ENCODE peak calls at places on chromosomes 4 and X, in six cellular contexts. O is AG09319, K is PC-3, G is brain microvascular endothelial cell, W is fibroblast of mammary gland, I is MM.1S. T is an unnamed sample.

GRCh38 chr4:10593130-10593529 is 91.4 kb downstream of the CLNK start:
- DNase-seq in G (no peak), O (no peak), I (no peak), K (peak), W (no peak), T (no peak)

GRCh38 chr4:167238226-167238625 is 3.9 kb upstream of the SPOCK3 start:
- DNase-seq in G (no peak), I (no peak), K (no peak), W (no peak), O (no peak), T (no peak)

GRCh38 chr4:76526585-76526990 is 91.6 kb downstream of the SHROOM3 start:
- DNase-seq in O (no peak), W (no peak), K (peak), I (no peak), G (no peak), T (no peak)

GRCh38 chr4:80221161-80221560 is 23.9 kb downstream of the PRDM8 start:
- DNase-seq in G (no peak), K (peak), I (peak), W (peak), O (no peak), T (no peak)

GRCh38 chrX:16658284-16658683 is 8.3 kb downstream of the S100G start:
- DNase-seq in O (no peak), K (peak), I (no peak), G (peak), W (peak), T (no peak)

GRCh38 chr4:2412534-2412884 is 5.9 kb downstream of the ZFYVE28 start:
- DNase-seq in G (no peak), I (peak), W (no peak), O (no peak), K (peak), T (no peak)

GRCh38 chrX:46757052-46757451 is 1.9 kb downstream of the SLC9A7 start:
- DNase-seq in I (no peak), W (no peak), G (no peak), O (no peak), K (peak), T (no peak)

GRCh38 chr4:84796388-84796787 is 170.1 kb downstream of the WDFY3 start:
- DNase-seq in G (no peak), O (no peak), W (no peak), K (no peak), I (no peak), T (no peak)

GRCh38 chrX:110418220-110418856 is 59.7 kb downstream of the RTL9 start:
- DNase-seq in W (peak), I (peak), G (peak), O (no peak), K (peak), T (no peak)

GRCh38 chrX:2650037-2650436 is 41.1 kb upstream of the CD99 start:
- DNase-seq in W (no peak), I (no peak), K (no peak), G (no peak), O (no peak), T (no peak)

GRCh38 chr4:182978152-182978827 is 61.1 kb upstream of the DCTD start:
- DNase-seq in K (peak), I (peak), W (no peak), G (peak), O (no peak), T (no peak)

GRCh38 chrX:75181721-75182120 is 25.6 kb upstream of the ABCB7 start:
- DNase-seq in O (no peak), W (peak), G (peak), I (no peak), K (no peak), T (no peak)

GRCh38 chrX:115561605-115562491 is 874 bp downstream of the PLS3 start:
- DNase-seq in I (no peak), W (peak), O (no peak), K (peak), G (no peak), T (no peak)

GRCh38 chrX:78712381-78712780 is 35.1 kb upstream of the LPAR4 start:
- DNase-seq in G (no peak), I (no peak), W (no peak), O (peak), K (no peak), T (no peak)

GRCh38 chr4:112225157-112225556 is 6.4 kb upstream of the AP1AR start:
- DNase-seq in K (no peak), G (no peak), O (no peak), W (no peak), I (no peak), T (no peak)

GRCh38 chr4:188971125-188971524 is 831.9 kb downstream of the TRIML1 start:
- DNase-seq in I (peak), O (no peak), G (peak), W (peak), K (peak), T (no peak)

GRCh38 chr4:38493068-38493467 is 170.9 kb upstream of the KLF3 start:
- DNase-seq in O (no peak), I (no peak), K (no peak), W (no peak), G (no peak), T (no peak)

GRCh38 chrX:154750301-154751120 is at the start of gene GAB3:
- DNase-seq in W (no peak), O (no peak), I (peak), G (no peak), K (peak), T (no peak)

GRCh38 chrX:72084114-72084513 is 47.6 kb downstream of the RTL5 start:
- DNase-seq in K (no peak), G (no peak), W (no peak), I (no peak), O (no peak), T (no peak)

GRCh38 chrX:67587946-67588624 is 44.3 kb downstream of the AR start:
- DNase-seq in O (no peak), W (peak), G (no peak), I (no peak), K (no peak), T (no peak)

GRCh38 chrX:22165732-22166457 is 106.8 kb upstream of the CBLL2 start:
- DNase-seq in I (no peak), O (no peak), G (peak), K (peak), W (peak), T (no peak)

GRCh38 chr4:80138556-80139538 is 58.5 kb upstream of the PRDM8 start:
- DNase-seq in I (peak), W (peak), K (peak), O (no peak), G (peak), T (no peak)

GRCh38 chrX:141894733-141895132 is 9.0 kb upstream of the MAGEC1 start:
- DNase-seq in K (no peak), I (no peak), W (no peak), O (no peak), G (no peak), T (no peak)

GRCh38 chr4:155757745-155758265 is 1.0 kb upstream of the GUCY1B1 start:
- DNase-seq in G (no peak), K (no peak), I (peak), O (no peak), W (no peak), T (no peak)

GRCh38 chr4:155761916-155762315 is 3.1 kb downstream of the GUCY1B1 start:
- DNase-seq in K (no peak), O (no peak), G (no peak), I (no peak), W (no peak), T (no peak)

GRCh38 chr4:155758500-155759371 is at the start of gene GUCY1B1:
- DNase-seq in I (peak), W (peak), O (peak), G (peak), K (peak), T (peak)

GRCh38 chr4:155761047-155761446 is 2.2 kb downstream of the GUCY1B1 start:
- DNase-seq in G (no peak), W (no peak), K (no peak), I (no peak), O (no peak), T (no peak)

DNA sequence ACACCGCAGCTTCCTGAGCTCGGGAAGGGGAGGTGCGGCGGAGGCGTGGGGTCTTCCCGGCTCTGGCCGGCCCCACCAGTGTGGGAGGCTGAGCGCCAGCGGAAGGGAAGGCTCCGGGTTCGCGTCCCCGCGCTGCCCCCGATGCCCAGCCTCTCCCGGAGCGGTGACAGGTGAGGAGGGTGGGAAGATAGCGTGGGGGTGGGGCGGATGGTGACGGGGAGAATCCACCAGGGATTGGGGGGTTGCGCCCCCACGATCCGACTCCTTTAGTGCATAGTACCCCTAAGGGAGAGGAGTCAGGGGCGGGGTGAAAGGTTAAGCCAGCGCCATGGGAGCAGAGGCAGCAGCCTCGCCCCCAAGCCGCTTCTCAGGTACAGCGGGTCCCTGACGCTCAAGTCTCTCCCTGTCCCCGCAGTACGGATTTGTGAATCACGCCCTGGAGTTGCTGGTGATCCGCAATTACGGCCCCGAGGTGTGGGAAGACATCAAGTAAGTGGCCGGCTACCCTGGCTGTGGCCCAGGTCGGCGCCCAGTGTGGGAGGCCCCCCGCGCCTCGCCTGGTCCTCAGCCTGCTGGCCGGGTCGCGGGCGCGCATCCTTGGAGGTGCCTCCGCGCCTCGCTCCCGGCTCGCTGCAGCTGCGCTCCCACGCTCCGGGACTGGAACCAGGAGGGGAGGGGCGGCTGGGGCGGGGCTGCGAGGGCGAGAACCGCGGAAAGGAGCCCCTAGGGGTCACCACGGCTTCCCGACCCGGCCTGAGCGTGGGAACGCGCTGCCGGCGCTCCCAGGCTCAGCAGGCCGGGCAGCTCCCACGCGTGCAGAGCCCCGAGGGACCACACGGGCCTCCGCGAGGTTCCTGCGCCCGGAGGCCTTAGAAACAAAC is 791 bp downstream of the GUCY1B1 start:
- DNase-seq in W (peak), K (peak), O (no peak), I (peak), G (no peak), T (peak)
- TF ChIP-seq CTCF in W (no peak), K (no peak), O (no peak), I (no peak), G (no peak), T (no peak)

DNA sequence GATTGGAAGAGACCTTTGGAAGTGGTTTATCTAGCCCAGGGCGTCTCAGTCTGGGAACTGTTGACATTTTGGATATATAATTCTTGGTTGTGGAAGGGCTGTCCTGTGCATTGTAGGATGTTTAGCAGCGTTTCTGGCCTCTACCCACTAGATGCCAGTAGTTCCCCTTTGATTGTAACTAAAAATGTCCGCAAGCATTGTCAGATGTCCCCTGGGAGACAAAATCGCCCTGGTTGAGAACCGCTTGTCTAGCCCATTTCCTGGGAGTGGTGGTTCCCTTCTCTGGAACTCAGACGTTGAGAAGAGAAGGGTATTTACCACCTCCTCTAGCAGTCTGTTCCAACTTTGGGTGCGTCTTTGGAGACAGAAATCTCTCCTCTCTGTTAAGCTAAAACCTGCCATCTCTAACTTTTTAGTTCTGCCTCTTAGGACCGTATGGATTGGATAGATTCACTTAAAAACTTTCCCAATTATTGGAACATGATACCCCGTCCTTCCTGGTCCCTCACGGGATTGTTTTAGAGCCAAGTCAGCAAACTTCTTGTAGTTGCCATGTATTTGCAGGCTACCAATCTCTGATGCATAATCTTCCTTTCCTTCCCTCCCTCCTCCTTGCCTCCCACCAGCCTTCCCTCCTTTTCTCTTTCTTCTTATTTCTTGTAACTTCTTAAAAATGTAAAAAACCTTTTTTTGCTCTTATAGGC is 13.9 kb downstream of the TMEM165 start:
- DNase-seq in W (peak), G (peak), I (no peak), O (no peak), K (no peak), T (no peak)
- TF ChIP-seq CTCF in W (peak), G (peak), I (no peak), O (peak), K (peak), T (no peak)

GRCh38 chr4:24470681-24471622 is 113.4 kb downstream of the DHX15 start:
- DNase-seq in W (peak), I (peak), O (no peak), G (peak), K (peak), T (no peak)

GRCh38 chr4:24472514-24473308 is 111.6 kb downstream of the DHX15 start:
- DNase-seq in O (peak), K (peak), I (peak), G (peak), W (peak), T (no peak)

GRCh38 chr4:24475756-24476155 is 108.6 kb downstream of the DHX15 start:
- DNase-seq in G (no peak), I (no peak), W (no peak), O (no peak), K (no peak), T (no peak)

GRCh38 chr4:24471623-24472510 is 112.5 kb downstream of the DHX15 start:
- DNase-seq in I (no peak), K (no peak), O (no peak), G (no peak), W (no peak), T (no peak)

GRCh38 chr4:24473309-24473721 is 111.0 kb downstream of the DHX15 start:
- DNase-seq in K (peak), O (no peak), W (peak), I (peak), G (no peak), T (no peak)
- TF ChIP-seq CTCF in K (peak), O (no peak), W (no peak), I (no peak), G (peak), T (no peak)

DNA sequence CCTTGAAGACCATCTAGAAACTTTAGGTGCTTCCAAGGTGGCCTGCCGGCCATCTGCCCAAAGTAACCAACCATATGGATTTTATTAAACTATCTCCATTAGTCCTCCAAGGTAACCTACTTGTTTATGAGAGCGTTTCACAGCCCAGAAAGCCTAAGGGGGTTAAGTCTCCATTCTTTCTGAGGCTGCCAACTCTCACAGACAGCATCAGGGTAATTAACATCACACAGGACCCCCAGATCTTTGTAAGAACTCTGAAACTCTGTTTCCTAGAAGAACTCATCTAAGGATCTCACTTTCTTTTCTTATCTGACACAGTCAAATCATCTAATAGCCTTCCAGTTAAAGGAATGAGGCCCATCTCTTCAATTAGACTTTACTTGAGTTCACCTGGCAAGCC is 252.4 kb downstream of the GRIA3 start:
- DNase-seq in K (no peak), G (no peak), I (no peak), O (no peak), W (no peak), T (no peak)
- TF ChIP-seq CTCF in K (no peak), G (no peak), I (no peak), O (no peak), W (no peak), T (no peak)

DNA sequence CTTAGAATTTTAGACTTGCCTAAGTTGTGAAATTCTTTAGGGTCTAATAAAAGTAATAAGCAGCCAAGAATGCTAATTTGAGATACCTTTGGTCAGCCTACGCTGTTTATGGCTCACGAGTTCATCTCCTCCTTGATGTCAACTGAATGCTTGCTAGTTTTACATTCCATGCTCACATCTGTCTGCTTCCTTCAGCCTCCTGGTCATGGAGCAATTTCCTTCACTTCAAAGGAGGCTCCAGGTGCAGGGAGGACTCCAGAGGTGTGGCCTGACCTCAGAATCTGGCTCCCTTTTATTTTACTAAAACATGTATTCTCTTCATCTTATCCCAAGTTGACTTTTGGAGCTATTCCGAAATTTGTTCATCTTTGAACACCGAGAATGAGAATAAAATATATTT is 23.3 kb upstream of the LNX1 start:
- DNase-seq in O (no peak), W (no peak), G (no peak), I (no peak), K (peak), T (no peak)
- TF ChIP-seq CTCF in O (no peak), W (peak), G (peak), I (no peak), K (peak), T (no peak)

GRCh38 chrX:102840871-102841705 is 96.0 kb upstream of the RAB40AL start:
- DNase-seq in O (no peak), I (no peak), W (peak), K (peak), G (peak), T (no peak)
- TF ChIP-seq CTCF in O (peak), I (peak), W (peak), K (peak), G (peak), T (no peak)

GRCh38 chr4:102400898-102401297 is 55.6 kb upstream of the SLC39A8 start:
- DNase-seq in W (no peak), O (no peak), K (no peak), I (no peak), G (no peak), T (no peak)
- TF ChIP-seq CTCF in W (no peak), O (no peak), K (no peak), I (no peak), G (no peak), T (no peak)

DNA sequence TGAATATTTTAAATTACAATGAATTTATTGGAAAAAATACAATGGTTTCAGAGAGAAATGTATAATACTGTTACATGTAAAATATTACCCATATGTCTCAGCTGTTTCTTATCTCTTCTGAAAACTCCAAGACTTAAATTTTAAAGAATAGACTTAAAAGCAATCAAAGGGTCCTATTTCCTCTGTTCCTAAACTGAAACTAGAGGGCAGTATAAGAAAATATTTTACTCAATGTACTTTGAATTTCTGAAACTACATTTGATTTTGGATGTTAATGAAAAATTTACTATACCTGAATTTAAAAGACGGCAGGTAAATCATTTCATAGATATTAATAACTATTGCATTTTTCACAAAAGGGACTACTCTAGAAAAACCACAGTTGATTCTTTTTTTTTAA is 200.2 kb downstream of the LRBA start:
- DNase-seq in W (no peak), O (no peak), G (no peak), K (peak), I (no peak), T (no peak)
- TF ChIP-seq CTCF in W (no peak), O (no peak), G (no peak), K (peak), I (no peak), T (no peak)

T was measured in omental fat pad.